ENCODE peak calls at places on chromosomes 16 and 17, in five cellular contexts. J, C, T, Z and R are unnamed samples.

GRCh38 chr16:25161753-25162152 is 50.2 kb downstream of the LCMT1 start:
- DNase-seq in J (no peak), C (no peak), T (no peak), Z (no peak), R (no peak)

GRCh38 chr17:65920996-65921395 is 270.9 kb downstream of the CEP112 start:
- DNase-seq in J (no peak), C (no peak), T (no peak), Z (no peak), R (no peak)

GRCh38 chr16:85891033-85891775 is 7.8 kb upstream of the IRF8 start:
- DNase-seq in J (no peak), C (no peak), T (peak), Z (peak), R (peak)

GRCh38 chr16:4093495-4094137 is 22.6 kb downstream of the ADCY9 start:
- DNase-seq in J (no peak), C (no peak), T (no peak), Z (no peak), R (no peak)

GRCh38 chr16:275041-275621 is 613 bp downstream of the RGS11 start:
- DNase-seq in J (peak), C (no peak), T (no peak), Z (no peak), R (no peak)

GRCh38 chr16:85402910-85403692 is 210.0 kb upstream of the GSE1 start:
- DNase-seq in J (no peak), C (no peak), T (peak), Z (no peak), R (peak)

GRCh38 chr16:2473999-2474876 is 689 bp upstream of the TBC1D24 start:
- DNase-seq in J (peak), C (no peak), T (no peak), Z (peak), R (no peak)

GRCh38 chr17:78763561-78763960 is 18.5 kb downstream of the CYTH1 start:
- DNase-seq in J (no peak), C (no peak), T (no peak), Z (no peak), R (no peak)

GRCh38 chr17:14741516-14741915 is 440.6 kb downstream of the HS3ST3B1 start:
- DNase-seq in J (no peak), C (no peak), T (peak), Z (no peak), R (peak)

GRCh38 chr17:56798916-56799315 is 34.8 kb downstream of the C17orf67 start:
- DNase-seq in J (peak), C (no peak), T (no peak), Z (no peak), R (peak)

GRCh38 chr16:2924901-2925820 is 13.4 kb downstream of the FLYWCH1 start:
- DNase-seq in J (peak), C (no peak), T (peak), Z (no peak), R (peak)

GRCh38 chr16:77169650-77170236 is 21.2 kb upstream of the MON1B start:
- DNase-seq in J (peak), C (no peak), T (peak), Z (no peak), R (peak)